ENCODE peak calls at places on chromosomes 7 and 10, in nine cellular contexts. G is Peyer's patch, Q is body of pancreas, L is tibial nerve, Z is sigmoid colon, W is H1, Y is heart left ventricle, A is prostate gland, B is uterus. X is an unnamed sample.

GRCh38 chr10:50279489-50279888 is 28.2 kb upstream of the ASAH2 start:
- DNase-seq in G (no peak), Q (no peak), L (no peak), Z (no peak), W (no peak), Y (no peak), A (no peak), B (no peak), X (no peak)

GRCh38 chr7:13949450-13949849 is 40.0 kb downstream of the ETV1 start:
- DNase-seq in G (no peak), Q (no peak), L (no peak), Z (no peak), W (no peak), Y (no peak), A (no peak), B (no peak), X (no peak)

GRCh38 chr10:33229252-33229943 is 105.1 kb downstream of the NRP1 start:
- DNase-seq in G (no peak), Q (no peak), L (no peak), Z (no peak), W (no peak), Y (no peak), A (no peak), B (no peak), X (no peak)

GRCh38 chr7:135420786-135421185 is 89.1 kb downstream of the CNOT4 start:
- DNase-seq in G (no peak), Q (no peak), L (no peak), Z (no peak), W (no peak), Y (no peak), A (no peak), B (no peak), X (no peak)

GRCh38 chr10:71241899-71242620 is 29.7 kb downstream of the UNC5B start:
- DNase-seq in G (no peak), Q (no peak), L (no peak), Z (no peak), W (no peak), Y (peak), A (no peak), B (no peak), X (no peak)

GRCh38 chr7:101581891-101582290 is 47.2 kb downstream of the MYL10 start:
- DNase-seq in G (peak), Q (no peak), L (no peak), Z (no peak), W (no peak), Y (no peak), A (no peak), B (no peak), X (no peak)

GRCh38 chr7:44068054-44068453 is 2.7 kb upstream of the PGAM2 start:
- DNase-seq in G (no peak), Q (no peak), L (no peak), Z (peak), W (no peak), Y (no peak), A (no peak), B (no peak), X (no peak)

GRCh38 chr10:18203526-18203925 is 63.3 kb downstream of the CACNB2 start:
- DNase-seq in G (no peak), Q (no peak), L (no peak), Z (no peak), W (no peak), Y (no peak), A (no peak), B (no peak), X (no peak)

GRCh38 chr10:121179006-121179405 is 327.8 kb downstream of the WDR11 start:
- DNase-seq in G (no peak), Q (no peak), L (no peak), Z (no peak), W (no peak), Y (no peak), A (peak), B (no peak), X (no peak)

GRCh38 chr10:72812798-72813430 is 80.6 kb upstream of the OIT3 start:
- DNase-seq in G (no peak), Q (no peak), L (no peak), Z (no peak), W (no peak), Y (no peak), A (no peak), B (no peak), X (no peak)

GRCh38 chr7:25187932-25188331 is 40.4 kb downstream of the NPVF start:
- DNase-seq in G (no peak), Q (no peak), L (no peak), Z (no peak), W (no peak), Y (no peak), A (no peak), B (no peak), X (no peak)

GRCh38 chr7:135934651-135935050 is 42.5 kb downstream of the MTPN start:
- DNase-seq in G (no peak), Q (no peak), L (no peak), Z (no peak), W (no peak), Y (no peak), A (no peak), B (no peak), X (no peak)

GRCh38 chr10:28777911-28778310 is 100.6 kb downstream of the BAMBI start:
- DNase-seq in G (no peak), Q (no peak), L (no peak), Z (no peak), W (no peak), Y (no peak), A (no peak), B (no peak), X (no peak)

GRCh38 chr10:125101581-125101980 is 58.8 kb downstream of the CTBP2 start:
- DNase-seq in G (peak), Q (no peak), L (no peak), Z (peak), W (no peak), Y (no peak), A (no peak), B (no peak), X (no peak)

GRCh38 chr10:58486821-58487220 is 25.9 kb upstream of the BICC1 start:
- DNase-seq in G (no peak), Q (no peak), L (no peak), Z (no peak), W (no peak), Y (no peak), A (no peak), B (no peak), X (no peak)

GRCh38 chr10:4234661-4235060 is 449.7 kb upstream of the KLF6 start:
- DNase-seq in G (peak), Q (peak), L (no peak), Z (no peak), W (no peak), Y (no peak), A (no peak), B (no peak), X (no peak)

GRCh38 chr7:108057951-108058391 is 55.0 kb upstream of the LAMB1 start:
- DNase-seq in G (no peak), Q (no peak), L (no peak), Z (no peak), W (no peak), Y (no peak), A (no peak), B (peak), X (no peak)

GRCh38 chr7:23469150-23469960 is 936 bp downstream of the IGF2BP3 start:
- DNase-seq in G (no peak), Q (no peak), L (no peak), Z (no peak), W (peak), Y (no peak), A (no peak), B (no peak), X (no peak)

GRCh38 chr10:34814228-34815173 is 595 bp downstream of the PARD3 start:
- DNase-seq in G (peak), Q (peak), L (no peak), Z (peak), W (peak), Y (peak), A (peak), B (peak), X (no peak)

GRCh38 chr10:103832806-103833205 is 22.6 kb downstream of the SH3PXD2A start:
- DNase-seq in G (no peak), Q (no peak), L (no peak), Z (no peak), W (no peak), Y (no peak), A (no peak), B (no peak), X (no peak)

GRCh38 chr7:104208421-104208780 is 588 bp upstream of the ORC5 start:
- DNase-seq in G (no peak), Q (no peak), L (no peak), Z (no peak), W (no peak), Y (no peak), A (no peak), B (no peak), X (no peak)

GRCh38 chr10:62268399-62269076 is at the start of gene RTKN2:
- DNase-seq in G (peak), Q (peak), L (no peak), Z (peak), W (peak), Y (peak), A (peak), B (peak), X (peak)

GRCh38 chr10:1551636-1552338 is 185.5 kb downstream of the ADARB2 start:
- DNase-seq in G (no peak), Q (no peak), L (no peak), Z (peak), W (no peak), Y (no peak), A (no peak), B (no peak), X (no peak)

GRCh38 chr7:114086491-114086905 is 167.7 kb upstream of the PPP1R3A start:
- DNase-seq in G (peak), Q (peak), L (no peak), Z (peak), W (peak), Y (peak), A (peak), B (peak), X (no peak)

DNA sequence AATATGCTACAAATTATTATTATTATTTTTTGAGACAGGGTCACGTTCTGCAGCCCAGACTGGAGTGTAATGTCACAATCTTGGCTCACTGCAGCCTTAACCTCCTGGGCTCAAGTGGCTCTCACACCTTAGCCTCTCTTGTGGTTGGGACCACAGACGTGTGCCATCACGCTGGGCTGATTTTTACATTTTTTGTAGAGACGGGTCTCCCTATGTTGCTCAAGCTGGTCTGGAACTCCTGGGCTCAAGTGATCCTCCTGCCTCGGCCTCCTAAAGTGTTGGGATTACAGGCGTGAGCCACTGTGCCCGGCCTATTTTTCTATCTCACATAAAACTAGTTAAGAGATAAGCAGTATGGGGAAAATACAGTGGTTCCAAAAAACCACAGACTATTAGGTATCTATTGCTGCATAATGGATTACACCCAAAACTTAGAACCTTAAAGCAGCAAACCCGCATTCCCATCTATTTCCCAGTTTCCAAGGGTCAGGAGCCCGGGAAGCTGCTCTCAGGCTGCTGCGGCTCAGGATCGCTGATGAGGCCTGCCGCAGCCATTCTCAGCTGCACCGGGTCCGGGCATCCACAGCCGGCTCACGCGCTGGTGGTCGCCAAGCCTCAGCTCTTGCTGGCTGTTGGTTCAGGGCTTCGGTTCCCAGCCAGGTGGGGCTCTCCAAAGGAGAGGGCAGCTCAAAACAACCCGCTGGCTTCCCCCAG is 128.3 kb downstream of the UBE2H start:
- DNase-seq in G (no peak), Q (no peak), L (no peak), Z (no peak), W (no peak), Y (no peak), A (no peak), B (no peak), X (no peak)
- TF ChIP-seq POLR2A in G (no peak), Q (no peak), L (no peak), Z (no peak), W (no peak), Y (no peak), A (no peak), B (no peak), X (no peak)

DNA sequence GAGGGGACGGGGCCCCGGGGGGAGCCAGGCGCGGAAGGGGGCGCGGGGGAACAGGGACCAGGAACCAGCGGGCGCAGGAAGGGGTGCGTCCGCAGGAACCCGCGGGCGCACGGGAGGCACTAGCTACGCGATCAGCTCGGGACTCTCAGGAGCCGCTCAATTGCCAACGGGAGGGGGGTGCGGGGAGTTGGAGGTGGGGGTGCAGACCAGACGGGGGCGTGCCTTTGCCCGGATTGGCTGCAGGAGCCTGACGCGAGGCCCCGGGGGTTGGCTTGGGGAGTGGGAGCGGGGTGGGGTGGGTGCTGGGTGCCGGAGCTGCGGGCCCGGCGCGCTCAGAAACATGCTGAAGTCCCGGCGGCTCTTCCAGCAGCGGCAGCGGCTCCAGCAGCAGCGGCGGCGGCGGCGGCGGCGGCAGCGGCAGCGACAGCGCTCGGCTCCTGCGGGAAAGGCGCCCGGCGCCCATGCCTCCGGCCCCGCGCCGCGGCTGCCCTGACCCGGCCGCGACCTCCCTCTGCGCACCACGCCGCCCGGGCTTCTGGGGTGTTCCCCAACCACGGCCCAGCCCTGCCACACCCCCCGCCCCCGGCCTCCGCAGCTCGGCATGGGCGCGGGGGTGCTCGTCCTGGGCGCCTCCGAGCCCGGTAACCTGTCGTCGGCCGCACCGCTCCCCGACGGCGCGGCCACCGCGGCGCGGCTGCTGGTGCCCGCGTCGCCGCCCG is at the start of gene ADRB1:
- DNase-seq in G (peak), Q (peak), L (peak), Z (peak), W (no peak), Y (peak), A (peak), B (peak), X (peak)
- TF ChIP-seq POLR2A in G (peak), Q (peak), L (peak), Z (peak), W (no peak), Y (peak), A (peak), B (no peak), X (no peak)

DNA sequence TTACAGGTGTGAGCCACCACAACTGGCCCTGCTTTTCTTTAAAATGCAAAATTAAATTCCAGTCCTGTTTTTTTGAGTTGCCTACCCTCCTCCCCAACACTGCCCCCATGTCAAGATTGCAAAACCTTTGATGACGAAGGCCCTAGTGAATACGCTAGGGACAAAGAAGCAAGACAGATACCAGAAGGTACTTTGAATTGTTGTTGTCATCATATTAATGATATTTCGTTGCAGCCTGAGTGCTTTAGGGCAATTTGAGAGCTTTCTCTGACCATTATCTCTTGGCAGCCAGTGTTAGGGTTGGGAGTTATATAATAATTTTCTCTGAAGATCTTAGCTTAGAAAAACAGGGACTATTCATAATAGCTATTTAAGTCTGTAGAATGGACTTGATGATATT is 7.1 kb downstream of the CCSER2 start:
- DNase-seq in G (no peak), Q (no peak), L (no peak), Z (no peak), W (no peak), Y (no peak), A (no peak), B (no peak), X (no peak)
- TF ChIP-seq POLR2A in G (no peak), Q (no peak), L (no peak), Z (no peak), W (no peak), Y (no peak), A (no peak), B (no peak), X (no peak)

DNA sequence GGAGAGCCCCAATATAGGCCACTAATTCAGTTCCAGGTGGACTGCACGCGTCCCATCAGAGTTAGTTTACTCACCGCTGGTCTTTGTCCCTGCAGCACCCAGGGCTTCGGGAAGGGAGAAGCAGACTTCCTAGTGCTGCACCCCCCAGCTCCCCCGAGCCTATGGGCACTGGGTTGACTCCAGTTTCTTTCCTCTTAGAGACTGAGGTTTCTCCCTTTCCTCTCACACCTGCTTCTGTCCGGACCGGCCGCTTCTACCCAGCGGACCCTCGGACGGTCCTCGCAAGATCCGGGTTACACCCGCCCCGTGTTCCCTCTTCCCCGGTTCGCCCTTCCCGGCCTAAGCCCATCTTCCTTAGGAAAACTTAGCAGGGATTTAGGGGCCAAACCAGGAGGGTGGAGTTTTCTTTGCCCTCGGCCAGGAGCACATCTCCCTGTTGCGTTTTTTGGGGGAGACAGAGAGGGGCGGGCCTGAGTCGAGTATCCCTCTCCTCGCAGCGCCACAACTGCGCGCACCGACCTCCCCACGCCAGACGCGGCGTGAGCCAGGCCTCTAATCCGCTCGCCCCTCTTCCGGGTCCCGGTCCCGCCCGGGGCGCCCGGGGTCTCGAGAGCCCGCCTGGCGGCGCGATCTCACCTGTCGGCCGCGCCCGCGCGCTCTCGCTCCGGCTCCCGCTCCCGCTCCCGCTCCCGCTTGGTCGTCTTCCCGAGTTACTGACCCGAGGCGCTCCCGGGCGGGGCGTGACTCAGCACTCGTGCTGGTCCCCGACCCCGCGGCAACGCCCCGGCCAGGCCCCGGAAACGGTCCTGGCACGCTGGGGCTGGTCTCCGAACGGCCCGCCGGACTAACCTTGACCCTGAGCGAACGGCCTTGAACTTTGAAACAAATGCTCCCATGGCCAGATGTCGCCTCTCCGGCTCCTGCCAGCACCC is at the start of gene AIFM2:
- DNase-seq in G (peak), Q (peak), L (peak), Z (peak), W (peak), Y (peak), A (peak), B (peak), X (peak)
- TF ChIP-seq POLR2A in G (peak), Q (peak), L (no peak), Z (peak), W (no peak), Y (peak), A (peak), B (no peak), X (no peak)

GRCh38 chr7:22404421-22405023 is 47.6 kb upstream of the RAPGEF5 start:
- DNase-seq in G (no peak), Q (no peak), L (no peak), Z (no peak), W (no peak), Y (no peak), A (no peak), B (no peak), X (no peak)

GRCh38 chr7:22400933-22401553 is 44.1 kb upstream of the RAPGEF5 start:
- DNase-seq in G (no peak), Q (no peak), L (no peak), Z (no peak), W (no peak), Y (no peak), A (no peak), B (no peak), X (no peak)

GRCh38 chr7:22400150-22400814 is 43.3 kb upstream of the RAPGEF5 start:
- DNase-seq in G (no peak), Q (no peak), L (no peak), Z (no peak), W (no peak), Y (no peak), A (no peak), B (no peak), X (no peak)

GRCh38 chr7:22403344-22403743 is 46.4 kb upstream of the RAPGEF5 start:
- DNase-seq in G (no peak), Q (no peak), L (no peak), Z (no peak), W (no peak), Y (no peak), A (no peak), B (no peak), X (no peak)

DNA sequence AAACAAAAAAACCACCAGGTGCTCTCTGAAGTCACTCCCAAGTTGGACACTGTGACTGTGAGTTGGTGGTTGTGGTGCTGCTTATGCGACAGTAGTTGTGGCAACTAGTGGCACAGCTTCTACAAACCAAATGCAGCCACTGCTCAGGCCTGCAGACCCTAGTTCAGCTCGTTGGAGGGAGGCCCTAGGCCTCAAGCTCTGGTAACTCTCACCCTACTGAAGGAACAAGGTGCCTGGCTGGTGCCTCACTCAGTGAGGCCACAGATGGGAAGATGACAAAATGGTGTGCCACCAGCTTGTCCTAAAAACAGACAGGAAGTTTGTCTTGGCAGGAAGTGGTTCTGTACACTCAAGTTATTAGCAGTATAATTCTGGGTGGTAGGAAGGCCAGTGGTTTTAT is 45.3 kb upstream of the RAPGEF5 start:
- DNase-seq in G (no peak), Q (no peak), L (no peak), Z (no peak), W (no peak), Y (no peak), A (no peak), B (no peak), X (no peak)
- TF ChIP-seq POLR2A in G (no peak), Q (no peak), L (no peak), Z (no peak), W (no peak), Y (no peak), A (no peak), B (no peak), X (no peak)

GRCh38 chr10:86967481-86967941 is 771 bp upstream of the ADIRF start:
- DNase-seq in G (peak), Q (no peak), L (no peak), Z (peak), W (no peak), Y (no peak), A (no peak), B (peak), X (no peak)

GRCh38 chr10:86964847-86965190 is 3.5 kb upstream of the ADIRF start:
- DNase-seq in G (peak), Q (no peak), L (no peak), Z (no peak), W (no peak), Y (peak), A (no peak), B (no peak), X (no peak)

GRCh38 chr10:86964061-86964846 is 4.0 kb upstream of the ADIRF start:
- DNase-seq in G (peak), Q (no peak), L (no peak), Z (peak), W (no peak), Y (peak), A (no peak), B (peak), X (peak)

GRCh38 chr10:86968271-86968993 is at the start of gene ADIRF:
- DNase-seq in G (peak), Q (no peak), L (no peak), Z (peak), W (peak), Y (peak), A (peak), B (peak), X (no peak)

GRCh38 chr10:86966008-86966654 is 2.2 kb upstream of the ADIRF start:
- DNase-seq in G (peak), Q (no peak), L (no peak), Z (peak), W (no peak), Y (no peak), A (no peak), B (peak), X (no peak)
- TF ChIP-seq POLR2A in G (no peak), Q (no peak), L (no peak), Z (no peak), W (no peak), Y (no peak), A (no peak), B (no peak), X (no peak)

X was measured in breast epithelium.